ENCODE peak calls at places on chromosomes 5 and 9, in five cellular contexts. U, F, Y, R and S are unnamed samples.

GRCh38 chr9:739362-739761 is 102.1 kb upstream of the DMRT1 start:
- DNase-seq in F (no peak), U (peak), R (no peak), Y (no peak), S (no peak)

GRCh38 chr5:59038169-59039002 is 455.5 kb downstream of the RAB3C start:
- DNase-seq in U (peak), Y (no peak), F (peak), R (peak), S (no peak)

GRCh38 chr5:106254784-106255183 is 1416.0 kb downstream of the EFNA5 start:
- DNase-seq in R (no peak), F (no peak), Y (no peak), U (no peak), S (no peak)

GRCh38 chr5:102716017-102716416 is 39.1 kb upstream of the PAM start:
- DNase-seq in F (no peak), U (no peak), R (no peak), Y (no peak), S (no peak)

GRCh38 chr5:163434410-163434866 is 3.0 kb upstream of the CCNG1 start:
- DNase-seq in R (no peak), F (no peak), U (peak), Y (no peak), S (peak)

GRCh38 chr9:87793292-87793691 is 67.4 kb downstream of the CTSL start:
- DNase-seq in Y (no peak), F (no peak), U (peak), R (no peak), S (peak)

GRCh38 chr9:75866273-75866871 is 24.1 kb upstream of the PCSK5 start:
- DNase-seq in F (peak), Y (peak), U (peak), R (peak), S (peak)

GRCh38 chr9:121398374-121398773 is 28.3 kb upstream of the STOM start:
- DNase-seq in U (peak), R (no peak), F (no peak), Y (no peak), S (peak)

GRCh38 chr9:972512-973294 is 3.8 kb upstream of the DMRT3 start:
- DNase-seq in U (no peak), R (no peak), Y (no peak), F (no peak), S (no peak)

GRCh38 chr5:122835681-122836080 is 9.7 kb upstream of the SNX24 start:
- DNase-seq in R (no peak), F (no peak), Y (no peak), U (no peak), S (peak)

GRCh38 chr9:95494416-95495371 is 22.1 kb downstream of the PTCH1 start:
- DNase-seq in R (peak), U (no peak), Y (peak), F (no peak), S (no peak)

GRCh38 chr5:173883347-173883924 is 4.7 kb upstream of the CPEB4 start:
- DNase-seq in U (no peak), Y (no peak), F (no peak), R (no peak), S (no peak)

GRCh38 chr9:117081641-117082317 is 333.1 kb downstream of the ASTN2 start:
- DNase-seq in U (no peak), R (no peak), Y (no peak), F (no peak), S (no peak)

GRCh38 chr9:113796651-113797426 is 79.3 kb upstream of the ZNF618 start:
- DNase-seq in U (no peak), F (no peak), Y (no peak), R (no peak), S (no peak)

GRCh38 chr5:139816566-139816965 is 21.0 kb downstream of the PSD2 start:
- DNase-seq in Y (no peak), R (no peak), U (no peak), F (no peak), S (no peak)

GRCh38 chr9:37040508-37041127 is 6.5 kb upstream of the PAX5 start:
- DNase-seq in U (no peak), R (no peak), F (no peak), Y (no peak), S (no peak)

GRCh38 chr5:172321593-172321992 is 38.0 kb upstream of the UBTD2 start:
- DNase-seq in U (no peak), Y (no peak), R (no peak), F (no peak), S (no peak)

GRCh38 chr5:123813937-123814624 is 302.1 kb downstream of the CSNK1G3 start:
- DNase-seq in U (peak), Y (no peak), R (peak), F (no peak), S (peak)

GRCh38 chr9:123339666-123340414 is 16.2 kb upstream of the CRB2 start:
- DNase-seq in R (no peak), F (peak), U (no peak), Y (no peak), S (no peak)

GRCh38 chr5:131224387-131225191 is 39.3 kb upstream of the CDC42SE2 start:
- DNase-seq in F (peak), U (no peak), R (no peak), Y (no peak), S (no peak)

GRCh38 chr9:137300607-137301085 is 1.4 kb downstream of the NRARP start:
- DNase-seq in U (peak), R (peak), F (peak), Y (no peak), S (peak)

GRCh38 chr5:157592594-157592993 is 17.0 kb upstream of the ADAM19 start:
- DNase-seq in R (no peak), F (no peak), U (no peak), Y (no peak), S (no peak)

GRCh38 chr9:69579032-69579748 is 93.0 kb downstream of the APBA1 start:
- DNase-seq in Y (no peak), R (no peak), F (no peak), U (no peak), S (no peak)

GRCh38 chr9:134525841-134526797 is 115.5 kb upstream of the COL5A1 start:
- DNase-seq in R (no peak), U (no peak), F (peak), Y (no peak), S (peak)
- H3K4me3 ChIP-seq in R (no peak), U (no peak), F (peak), Y (no peak), S (no peak)

DNA sequence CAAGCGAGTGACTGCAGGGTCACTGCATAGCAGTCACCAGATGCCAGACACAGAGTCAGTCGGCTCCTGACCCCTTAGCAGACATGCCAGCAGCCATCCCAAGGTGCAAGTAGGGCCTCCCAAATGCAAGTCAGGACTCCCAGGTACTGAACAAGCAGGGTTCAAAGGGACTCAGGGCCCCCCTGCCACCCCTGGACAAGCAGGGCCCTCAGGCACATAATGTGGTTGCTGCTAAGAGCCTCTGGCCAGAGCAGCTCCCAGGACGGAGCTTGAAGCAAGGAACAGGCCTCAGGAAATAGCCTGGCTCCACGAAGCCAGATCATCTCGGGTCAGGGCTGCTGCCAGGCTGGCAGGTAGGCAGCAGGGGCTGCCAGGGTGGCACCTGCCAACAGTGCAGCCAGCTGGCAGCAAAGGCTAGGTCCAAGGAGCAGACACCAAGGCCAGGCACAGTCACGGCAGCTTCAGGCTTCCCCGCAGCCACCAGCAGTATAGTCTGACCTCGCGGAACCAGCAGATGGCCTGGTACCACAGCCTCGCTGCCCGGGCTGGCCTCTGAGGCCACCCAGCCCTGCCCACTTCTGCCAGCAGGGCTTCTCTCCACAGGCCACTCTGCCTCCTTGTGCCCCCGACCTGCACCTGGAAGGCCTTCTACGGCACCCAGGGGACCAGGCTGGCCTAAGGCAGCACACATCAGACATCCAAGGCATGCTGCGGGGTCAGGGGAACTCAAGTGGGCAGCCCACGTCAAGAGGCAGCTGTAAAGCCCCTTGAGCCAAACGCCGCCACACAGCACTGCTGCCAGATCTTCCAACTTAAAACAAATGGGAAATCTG is 7.4 kb downstream of the EEIG1 start:
- DNase-seq in R (no peak), Y (no peak), F (peak), U (no peak), S (no peak)
- H3K4me3 ChIP-seq in R (no peak), Y (peak), F (no peak), U (no peak), S (no peak)

GRCh38 chr5:151213803-151214613 is 9.9 kb downstream of the CCDC69 start:
- DNase-seq in R (no peak), Y (peak), U (no peak), F (peak), S (peak)
- H3K4me3 ChIP-seq in R (no peak), Y (peak), U (no peak), F (no peak), S (no peak)

GRCh38 chr5:55993013-55993412 is 1.8 kb downstream of the IL6ST start:
- DNase-seq in F (no peak), Y (no peak), R (no peak), U (peak), S (peak)
- H3K4me3 ChIP-seq in F (peak), Y (peak), R (peak), U (peak), S (peak)

DNA sequence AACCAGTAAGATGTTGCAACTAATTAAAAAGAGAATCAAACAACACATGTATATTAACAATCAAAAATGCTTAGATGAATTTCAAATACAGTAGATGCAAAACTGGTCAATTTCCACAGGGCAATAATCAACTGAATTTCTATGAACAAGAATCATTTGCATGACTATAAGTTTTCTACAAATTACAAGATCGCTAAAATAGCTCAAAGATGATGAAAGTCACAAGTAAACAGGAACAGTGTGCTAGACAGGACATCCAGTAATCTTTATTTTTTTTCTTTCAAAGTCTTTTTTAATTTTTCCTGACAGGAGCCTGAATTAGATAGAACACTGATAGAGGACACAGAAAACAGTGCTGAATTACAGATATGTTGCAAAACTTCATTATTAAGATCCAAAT is 608.2 kb upstream of the DAB2 start:
- DNase-seq in F (no peak), R (no peak), Y (no peak), U (no peak), S (no peak)
- H3K4me3 ChIP-seq in F (no peak), R (no peak), Y (no peak), U (no peak), S (no peak)

GRCh38 chr9:127854169-127854833 is at the start of gene ENG:
- DNase-seq in Y (no peak), U (peak), R (no peak), F (peak), S (peak)

GRCh38 chr9:127856094-127856740 is 1.8 kb upstream of the ENG start:
- DNase-seq in Y (no peak), F (no peak), U (no peak), R (peak), S (no peak)

GRCh38 chr9:127855522-127855921 is 1.1 kb upstream of the ENG start:
- DNase-seq in U (no peak), F (no peak), Y (no peak), R (no peak), S (no peak)

GRCh38 chr9:127852829-127853228 is 1.6 kb downstream of the ENG start:
- DNase-seq in Y (no peak), U (no peak), R (no peak), F (no peak), S (no peak)

GRCh38 chr9:127853312-127854168 is 918 bp downstream of the ENG start:
- DNase-seq in F (no peak), Y (no peak), R (no peak), U (no peak), S (no peak)
- H3K4me3 ChIP-seq in F (peak), Y (peak), R (no peak), U (peak), S (peak)

GRCh38 chr9:7977586-7977985 is 178.0 kb upstream of the DMAC1 start:
- DNase-seq in R (no peak), F (no peak), Y (no peak), U (no peak), S (no peak)

GRCh38 chr9:7976167-7976755 is 176.7 kb upstream of the DMAC1 start:
- DNase-seq in R (no peak), Y (peak), U (no peak), F (no peak), S (no peak)

GRCh38 chr9:7974335-7975005 is 174.9 kb upstream of the DMAC1 start:
- DNase-seq in F (no peak), U (no peak), Y (no peak), R (no peak), S (no peak)

GRCh38 chr9:7979591-7979990 is 180.0 kb upstream of the DMAC1 start:
- DNase-seq in R (no peak), Y (no peak), U (no peak), F (no peak), S (no peak)

DNA sequence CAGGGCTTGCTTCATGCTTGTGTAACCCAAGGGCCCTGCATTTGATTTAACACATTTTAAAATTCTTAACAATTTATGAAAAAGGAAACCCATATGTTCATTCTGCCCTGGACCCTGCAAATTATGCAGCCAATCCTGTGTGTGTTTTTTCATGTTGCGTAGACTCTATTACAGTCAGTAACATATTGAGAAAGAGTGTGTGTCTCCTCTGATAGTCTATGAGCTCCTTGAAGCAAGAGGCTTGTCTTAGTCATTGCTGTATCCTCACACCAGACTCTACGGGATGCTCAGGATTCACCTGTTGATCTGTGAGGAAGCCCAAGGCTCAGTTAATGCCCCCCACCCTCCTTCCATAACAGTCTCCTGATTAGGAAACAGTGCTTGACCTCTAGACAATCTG is 177.3 kb upstream of the DMAC1 start:
- DNase-seq in R (no peak), Y (no peak), F (no peak), U (no peak), S (no peak)
- H3K4me3 ChIP-seq in R (no peak), Y (no peak), F (no peak), U (no peak), S (no peak)

DNA sequence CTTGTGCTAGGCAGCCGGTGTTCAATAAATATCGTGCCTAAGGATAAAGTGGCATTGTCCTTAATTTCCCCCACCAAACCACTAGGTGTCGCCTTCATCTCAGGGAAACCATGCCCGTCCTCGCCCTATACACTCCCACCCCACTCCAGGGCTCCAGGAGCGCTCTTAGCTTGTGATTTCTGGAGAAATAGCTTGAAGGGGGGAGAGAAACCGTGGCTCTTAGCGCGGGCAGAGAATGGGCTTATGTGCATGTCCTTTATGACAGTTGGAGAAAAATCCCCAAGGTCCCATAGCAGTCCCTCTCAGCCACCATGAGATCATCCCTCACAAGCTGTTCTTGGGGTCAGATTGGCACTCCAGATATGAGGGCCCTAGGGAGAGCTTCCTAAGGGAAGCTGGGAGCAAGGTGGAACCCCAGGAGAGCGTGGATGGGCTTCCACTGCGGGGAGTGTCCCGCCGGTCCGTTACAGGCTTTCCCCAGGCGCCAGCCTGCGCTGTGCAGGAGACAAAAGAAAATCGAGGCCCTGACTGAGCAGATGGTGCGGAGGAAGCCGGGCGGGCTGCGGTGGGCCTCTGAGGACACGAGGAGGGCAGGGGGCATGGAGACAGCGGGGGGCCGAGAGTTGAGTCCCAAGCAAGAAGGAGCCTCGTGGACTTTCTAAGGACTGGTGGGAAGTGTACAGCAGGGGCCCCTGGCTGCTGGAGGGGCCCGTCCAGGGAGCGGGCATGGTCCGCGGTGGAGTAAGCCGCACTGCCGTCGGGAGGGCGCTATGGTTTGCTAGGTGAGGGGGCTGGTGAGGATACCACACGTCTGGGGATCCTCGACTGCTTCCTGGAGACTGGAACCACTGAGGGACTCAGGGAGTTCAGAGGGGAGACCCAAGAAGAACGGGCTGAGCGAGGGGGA is 753 bp upstream of the NPR2 start:
- DNase-seq in F (peak), Y (peak), R (peak), U (peak), S (peak)
- H3K4me3 ChIP-seq in F (peak), Y (no peak), R (peak), U (no peak), S (no peak)